ENCODE peak calls at places on chromosomes 5 and 9, in eight cellular contexts. Y is stomach, J is mammary epithelial cell, C is foreskin keratinocyte, R is Calu3, P is cardiac fibroblast, L is astrocyte of the spinal cord, X is fibroblast of pulmonary artery. M is an unnamed sample.

GRCh38 chr5:127042593-127042992 is 12.2 kb upstream of the MARCHF3 start:
- DNase-seq in Y (no peak), J (no peak), C (no peak), R (no peak), P (peak), L (peak), X (peak), M (no peak)

GRCh38 chr5:483434-484184 is 40.6 kb downstream of the EXOC3 start:
- DNase-seq in Y (no peak), J (no peak), C (no peak), R (no peak), P (no peak), L (no peak), X (no peak), M (no peak)

GRCh38 chr5:160702856-160703453 is 149.1 kb downstream of the ATP10B start:
- DNase-seq in Y (no peak), J (peak), C (no peak), R (no peak), P (no peak), L (no peak), X (no peak), M (no peak)

GRCh38 chr9:116027511-116027910 is 126.1 kb upstream of the PAPPA start:
- DNase-seq in Y (no peak), J (peak), C (peak), R (no peak), P (peak), L (peak), X (peak), M (no peak)

GRCh38 chr9:36802171-36802920 is 229.7 kb downstream of the MELK start:
- DNase-seq in Y (no peak), J (no peak), C (peak), R (no peak), P (peak), L (peak), X (peak), M (no peak)

GRCh38 chr5:55441107-55441771 is 93.5 kb downstream of the PLPP1 start:
- DNase-seq in Y (no peak), J (no peak), C (no peak), R (no peak), P (no peak), L (no peak), X (no peak), M (no peak)

GRCh38 chr9:97706246-97706645 is 9.1 kb upstream of the XPA start:
- DNase-seq in Y (no peak), J (peak), C (no peak), R (no peak), P (no peak), L (no peak), X (no peak), M (no peak)

GRCh38 chr5:76524101-76524835 is 98.9 kb downstream of the F2RL2 start:
- DNase-seq in Y (no peak), J (peak), C (no peak), R (no peak), P (no peak), L (peak), X (no peak), M (no peak)

GRCh38 chr9:36316629-36317317 is 58.5 kb upstream of the GNE start:
- DNase-seq in Y (peak), J (peak), C (no peak), R (peak), P (peak), L (no peak), X (peak), M (no peak)

GRCh38 chr9:95182854-95183563 is 134.5 kb downstream of the FANCC start:
- DNase-seq in Y (no peak), J (no peak), C (no peak), R (no peak), P (no peak), L (peak), X (peak), M (no peak)
- TF ChIP-seq CTCF in Y (no peak), J (no peak), C (no peak), R (no peak), P (peak), L (peak), X (peak), M (no peak)

DNA sequence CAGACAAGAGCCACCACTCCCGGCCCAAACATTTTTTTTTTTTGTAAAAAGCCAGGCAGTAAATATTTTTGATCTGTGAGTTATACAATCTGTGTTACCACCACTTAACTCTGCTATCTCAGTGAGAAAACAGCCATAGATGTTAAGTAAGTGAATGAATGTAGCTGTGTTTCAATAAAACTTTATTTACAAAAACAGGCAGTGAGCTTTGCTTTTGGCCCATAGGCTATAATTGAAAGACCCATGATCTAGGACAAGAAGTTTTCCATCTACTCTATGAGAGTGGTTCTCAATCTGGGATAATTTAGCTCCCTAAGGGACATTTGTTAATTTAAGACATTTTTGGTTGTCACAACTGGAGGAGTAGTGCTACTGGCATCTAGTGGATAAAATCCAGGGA is 91.0 kb downstream of the TMC1 start:
- DNase-seq in Y (no peak), J (no peak), C (no peak), R (no peak), P (peak), L (no peak), X (no peak), M (no peak)
- TF ChIP-seq CTCF in Y (no peak), J (no peak), C (peak), R (no peak), P (no peak), L (peak), X (no peak), M (no peak)

GRCh38 chr9:13427587-13427986 is 148.1 kb upstream of the MPDZ start:
- DNase-seq in Y (no peak), J (peak), C (peak), R (no peak), P (peak), L (peak), X (peak), M (no peak)
- TF ChIP-seq CTCF in Y (peak), J (peak), C (peak), R (peak), P (peak), L (peak), X (peak), M (peak)

GRCh38 chr5:150396247-150396646 is 16.5 kb downstream of the CD74 start:
- DNase-seq in Y (no peak), J (no peak), C (no peak), R (no peak), P (no peak), L (no peak), X (no peak), M (no peak)

GRCh38 chr5:150399158-150400019 is 13.3 kb downstream of the CD74 start:
- DNase-seq in Y (no peak), J (no peak), C (no peak), R (no peak), P (no peak), L (no peak), X (no peak), M (no peak)

GRCh38 chr5:150398432-150399157 is 14.1 kb downstream of the CD74 start:
- DNase-seq in Y (peak), J (no peak), C (no peak), R (no peak), P (no peak), L (no peak), X (no peak), M (no peak)

GRCh38 chr5:150400020-150400326 is 12.7 kb downstream of the CD74 start:
- DNase-seq in Y (no peak), J (no peak), C (no peak), R (no peak), P (no peak), L (no peak), X (no peak), M (no peak)

GRCh38 chr5:150397749-150398431 is 14.8 kb downstream of the CD74 start:
- DNase-seq in Y (no peak), J (no peak), C (no peak), R (no peak), P (no peak), L (no peak), X (no peak), M (no peak)
- TF ChIP-seq CTCF in Y (no peak), J (no peak), C (no peak), R (no peak), P (no peak), L (peak), X (no peak), M (no peak)

M was measured in CD14-positive monocyte.